ENCODE peak calls at places on chromosomes 13 and 19, in six cellular contexts. C is AG09309, I is omental fat pad, N is left ventricle myocardium inferior, V is body of pancreas, A is heart right ventricle. R is an unnamed sample.
A peak's percentile ranks its signal among the peaks of the same experiment; 100 is the strongest.

GRCh38 chr13:104327217-104327616 is 1261.0 kb upstream of the SLC10A2 start:
- DNase-seq in I (no peak), C (no peak), N (no peak), V (no peak), A (no peak), R (no peak)

GRCh38 chr19:41327499-41328156 is 17.7 kb downstream of the CCDC97 start:
- DNase-seq in C (no peak), V (peak; percentile 85), N (peak; percentile 76), A (peak; percentile 79), I (peak; percentile 55), R (no peak)

GRCh38 chr19:45059258-45059965 is 16.9 kb downstream of the ZNF296 start:
- DNase-seq in A (peak; percentile 55), C (no peak), V (peak; percentile 83), N (peak; percentile 53), I (peak; percentile 89), R (peak; percentile 80)

GRCh38 chr19:58400638-58400915 is 5.1 kb downstream of the RNF225 start:
- DNase-seq in I (no peak), A (no peak), V (no peak), N (no peak), C (no peak), R (no peak)

GRCh38 chr19:7874080-7874856 is at the start of gene PRR36:
- DNase-seq in N (no peak), I (no peak), C (no peak), A (no peak), V (peak; percentile 76), R (no peak)

GRCh38 chr19:41606215-41606837 is 20.5 kb downstream of the CEACAM4 start:
- DNase-seq in A (no peak), V (no peak), N (no peak), I (no peak), C (no peak), R (no peak)

GRCh38 chr13:113904411-113904810 is 40.5 kb upstream of the GAS6 start:
- DNase-seq in C (no peak), V (peak; percentile 47), A (peak; percentile 68), I (peak; percentile 39), N (peak; percentile 64), R (no peak)

GRCh38 chr19:51253088-51253806 is 2.4 kb downstream of the SIGLECL1 start:
- DNase-seq in I (no peak), N (no peak), A (no peak), V (no peak), C (no peak), R (no peak)

GRCh38 chr19:9958451-9958850 is 22.1 kb upstream of the OLFM2 start:
- DNase-seq in N (no peak), C (peak; percentile 95), A (no peak), V (peak; percentile 36), I (no peak), R (no peak)

GRCh38 chr19:32070101-32070500 is 275.3 kb upstream of the ZNF507 start:
- DNase-seq in A (no peak), C (no peak), I (no peak), N (no peak), V (no peak), R (no peak)

GRCh38 chr13:32582281-32582680 is 4.0 kb upstream of the PDS5B start:
- DNase-seq in A (no peak), I (no peak), N (no peak), C (no peak), V (no peak), R (no peak)

GRCh38 chr13:32582991-32583390 is 3.3 kb upstream of the PDS5B start:
- DNase-seq in I (no peak), C (no peak), V (no peak), A (no peak), N (no peak), R (no peak)

GRCh38 chr13:32585625-32586021 is 629 bp upstream of the PDS5B start:
- DNase-seq in A (no peak), C (no peak), N (no peak), I (no peak), V (no peak), R (no peak)

GRCh38 chr13:32577032-32577431 is 9.2 kb upstream of the PDS5B start:
- DNase-seq in N (no peak), I (no peak), A (no peak), V (no peak), C (no peak), R (no peak)

DNA sequence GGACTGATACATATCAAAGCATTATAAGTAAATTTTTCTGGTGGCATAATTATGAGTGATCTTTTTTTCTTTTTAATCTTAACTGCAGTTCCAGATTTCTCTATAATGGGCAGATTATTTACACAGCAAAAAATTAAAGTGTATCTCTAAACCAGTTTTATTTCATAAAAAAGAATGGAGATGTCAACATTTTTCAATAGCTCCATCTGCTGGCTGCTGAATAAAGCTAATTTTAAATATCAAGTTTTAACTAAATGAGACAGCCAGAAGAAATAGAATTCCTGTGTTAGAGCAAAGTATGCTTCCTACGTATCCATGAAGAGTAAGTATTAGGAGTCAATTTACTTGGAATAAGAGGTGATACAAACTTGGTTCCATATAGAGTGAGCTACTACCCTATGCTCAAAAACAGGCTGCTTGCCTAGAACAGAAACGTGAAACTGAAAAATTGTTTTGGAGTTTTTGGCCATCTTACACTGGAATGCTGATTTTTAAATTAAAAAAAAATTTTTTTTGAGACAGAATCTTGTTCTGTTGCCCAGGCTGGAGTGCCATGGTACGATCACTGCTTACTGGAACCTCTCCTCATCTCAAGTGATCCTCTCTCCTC is 5.0 kb upstream of the PDS5B start:
- DNase-seq in N (no peak), V (no peak), A (no peak), I (no peak), C (no peak), R (no peak)
- TF ChIP-seq CTCF in N (peak; percentile 65), V (peak; percentile 36), A (peak; percentile 58), I (no peak), C (peak; percentile 38), R (peak; percentile 41)

DNA sequence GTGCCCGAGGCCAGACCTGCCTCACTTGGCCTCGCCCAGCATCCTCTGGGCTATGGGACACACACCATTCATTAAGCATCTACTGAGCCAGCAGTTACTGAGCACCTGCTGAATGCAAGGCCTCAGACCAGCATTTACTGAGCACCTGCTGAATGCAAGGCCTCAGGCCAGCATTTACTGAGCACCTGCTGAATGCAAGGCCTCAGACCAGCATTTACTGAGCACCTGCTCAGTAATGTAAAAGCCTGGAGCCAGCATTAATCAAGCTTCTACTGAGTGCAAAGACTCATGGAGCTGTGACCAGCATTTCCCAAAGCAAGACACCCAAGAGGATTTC is 3.7 kb downstream of the ATP8B3 start:
- DNase-seq in V (no peak), I (no peak), N (no peak), C (no peak), A (no peak), R (no peak)
- TF ChIP-seq CTCF in V (no peak), I (no peak), N (no peak), C (no peak), A (no peak), R (no peak)

DNA sequence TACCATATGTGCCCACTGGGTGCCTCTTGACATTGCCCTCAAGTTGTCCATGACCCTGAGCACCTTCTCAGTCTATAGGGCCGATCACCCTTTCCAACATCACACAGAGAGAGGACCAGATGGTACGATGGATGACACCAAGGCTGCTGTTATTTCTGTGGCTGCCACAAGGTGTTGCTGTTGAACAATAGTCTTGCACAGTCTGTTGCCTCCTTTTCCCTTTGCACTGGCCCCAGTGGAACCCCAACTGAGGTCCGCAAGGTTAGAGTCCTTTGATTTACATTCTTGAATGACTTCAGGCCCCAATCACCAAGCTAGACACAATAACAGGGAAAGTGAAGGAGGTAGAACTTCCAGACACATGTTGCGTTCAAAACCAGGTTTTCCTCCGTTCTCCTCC is 52.0 kb downstream of the TINCR start:
- DNase-seq in A (no peak), V (no peak), I (no peak), C (no peak), N (no peak), R (no peak)
- TF ChIP-seq CTCF in A (no peak), V (no peak), I (no peak), C (peak; percentile 19), N (no peak), R (no peak)

DNA sequence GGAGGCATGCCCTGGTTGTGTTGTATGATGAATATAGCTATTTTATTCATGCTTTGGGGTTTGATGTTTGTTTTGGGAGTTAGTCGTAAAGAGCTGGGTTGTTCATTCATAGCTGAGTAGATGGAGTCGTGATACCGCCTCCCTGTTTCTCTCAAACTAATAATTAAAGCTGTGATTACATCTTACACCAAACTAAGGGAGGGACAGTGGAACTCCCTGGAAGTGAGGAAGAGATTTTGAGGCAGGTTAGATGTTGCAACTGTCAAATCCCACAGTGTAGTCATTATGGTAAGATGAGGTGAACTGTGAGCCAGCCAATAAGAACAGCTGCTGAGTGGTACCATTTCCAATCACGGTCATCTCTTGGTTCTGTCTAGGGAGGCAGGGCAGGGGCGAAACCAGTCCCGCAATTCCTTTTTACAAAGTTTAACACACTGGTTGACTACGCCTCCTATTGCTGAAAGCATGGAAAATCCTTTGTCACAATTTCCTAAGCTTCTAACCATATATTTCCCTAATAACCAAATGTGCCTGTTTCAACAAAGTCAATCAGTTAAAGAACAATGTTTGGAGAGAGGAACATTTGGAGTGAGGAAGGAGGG is 207.6 kb upstream of the SERP2 start:
- DNase-seq in A (no peak), I (no peak), C (no peak), N (no peak), V (no peak), R (no peak)
- TF ChIP-seq CTCF in A (no peak), I (no peak), C (no peak), N (no peak), V (no peak), R (no peak)